ENCODE peak calls at places on chromosomes 12 and 14, in ten cellular contexts. Q is breast epithelium, Z is transverse colon, U is prostate gland, V is stomach, E is suprapubic skin, S is spleen, W is GM23338, K is HCT116, F is endothelial cell of umbilical vein. G is an unnamed sample.

GRCh38 chr12:51855586-51856428 is 7.3 kb upstream of the FIGNL2 start:
- DNase-seq in K (no peak), U (no peak), V (no peak), E (no peak), W (peak; percentile 97), Q (peak; percentile 60), F (peak; percentile 42), Z (no peak), S (no peak), G (no peak)

GRCh38 chr12:12376636-12377448 is 20.0 kb downstream of the BORCS5 start:
- DNase-seq in W (peak; percentile 92), Z (no peak), S (no peak), Q (no peak), K (peak; percentile 65), E (no peak), F (peak; percentile 73), V (no peak), U (peak; percentile 43), G (no peak)

GRCh38 chr12:107514887-107515445 is 170.6 kb upstream of the PWP1 start:
- DNase-seq in E (no peak), Q (no peak), W (no peak), U (no peak), F (no peak), Z (no peak), S (no peak), V (no peak), K (no peak), G (no peak)

GRCh38 chr14:99590746-99591555 is 13.1 kb downstream of the CCDC85C start:
- DNase-seq in Q (no peak), S (no peak), Z (no peak), W (no peak), K (no peak), E (no peak), V (no peak), F (peak; percentile 85), U (no peak), G (peak; percentile 70)

GRCh38 chr12:857611-858010 is 91.9 kb downstream of the RAD52 start:
- DNase-seq in Z (no peak), S (no peak), Q (no peak), F (no peak), W (no peak), K (no peak), U (no peak), V (no peak), E (no peak), G (no peak)

GRCh38 chr12:123055281-123055766 is 74.8 kb downstream of the ARL6IP4 start:
- DNase-seq in E (no peak), W (no peak), F (no peak), K (no peak), S (peak; percentile 22), Z (no peak), Q (no peak), U (no peak), V (no peak), G (no peak)

GRCh38 chr14:100386846-100387245 is 63.7 kb downstream of the SLC25A47 start:
- DNase-seq in W (no peak), F (no peak), U (no peak), Q (no peak), E (no peak), K (no peak), S (no peak), V (no peak), Z (no peak), G (no peak)

GRCh38 chr12:122141911-122142725 is 31.9 kb downstream of the IL31 start:
- DNase-seq in K (no peak), U (no peak), Q (no peak), W (no peak), V (no peak), F (no peak), S (no peak), Z (no peak), E (no peak), G (no peak)

GRCh38 chr12:75759842-75760260 is 248.4 kb upstream of the KRR1 start:
- DNase-seq in V (no peak), S (no peak), U (no peak), F (peak; percentile 12), Z (no peak), E (no peak), W (no peak), K (peak; percentile 76), Q (no peak), G (no peak)

GRCh38 chr12:26298785-26299621 is 103.6 kb downstream of the SSPN start:
- DNase-seq in F (peak; percentile 80), S (no peak), E (no peak), U (no peak), Q (no peak), V (no peak), K (no peak), W (peak; percentile 8), Z (no peak), G (peak; percentile 53)

GRCh38 chr14:92241966-92242365 is 81.0 kb upstream of the SLC24A4 start:
- DNase-seq in Q (no peak), U (no peak), K (no peak), W (no peak), V (no peak), S (no peak), F (no peak), Z (no peak), E (no peak), G (no peak)

GRCh38 chr12:57837779-57838562 is 8.6 kb downstream of the CTDSP2 start:
- DNase-seq in K (no peak), W (peak; percentile 79), Q (no peak), S (no peak), Z (no peak), E (no peak), F (peak; percentile 70), V (no peak), U (no peak), G (no peak)

GRCh38 chr12:57836442-57837375 is 9.8 kb downstream of the CTDSP2 start:
- DNase-seq in S (no peak), W (peak; percentile 84), Z (peak; percentile 71), V (peak; percentile 63), K (no peak), Q (peak; percentile 53), E (no peak), F (peak; percentile 85), U (peak; percentile 38), G (peak; percentile 89)

GRCh38 chr12:57839996-57840395 is 6.5 kb downstream of the CTDSP2 start:
- DNase-seq in U (no peak), S (no peak), V (no peak), E (no peak), K (no peak), F (no peak), Q (no peak), Z (no peak), W (no peak), G (no peak)

GRCh38 chr12:57840701-57841100 is 5.8 kb downstream of the CTDSP2 start:
- DNase-seq in E (no peak), Z (no peak), S (no peak), W (no peak), U (no peak), V (peak; percentile 52), Q (no peak), K (no peak), F (peak; percentile 43), G (no peak)

DNA sequence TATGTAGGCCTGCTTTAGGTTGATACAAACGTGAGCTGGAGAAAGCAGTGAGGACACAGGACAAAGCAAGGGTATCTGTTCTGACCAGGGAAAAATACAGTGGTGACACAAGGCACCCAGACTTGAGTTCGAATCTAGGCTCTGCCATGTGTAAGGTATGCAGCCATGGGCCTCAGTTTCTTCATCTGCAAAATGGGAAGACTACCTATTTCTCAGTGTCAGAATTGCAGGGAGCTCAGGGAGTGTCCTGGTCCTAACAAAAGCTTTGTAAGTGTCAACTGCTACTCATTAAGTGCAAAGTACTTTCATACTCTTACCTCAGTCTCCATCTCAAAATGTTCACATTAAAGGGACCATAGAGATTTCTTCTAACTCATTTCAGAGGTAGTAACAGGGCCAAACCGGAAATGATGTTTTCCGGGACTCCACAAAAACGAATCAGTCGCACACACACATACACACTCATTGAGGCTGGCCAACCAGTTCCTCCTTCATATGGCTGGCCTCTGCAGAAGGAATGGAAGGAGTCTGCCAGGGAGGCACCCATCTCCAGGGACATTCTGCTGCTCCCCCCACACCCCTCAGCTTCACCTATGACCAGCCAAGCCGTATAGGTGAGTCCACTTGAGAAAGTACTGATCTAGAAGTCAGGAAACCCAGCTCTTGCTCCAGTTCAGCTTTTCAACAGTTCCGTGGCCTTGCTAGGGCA is 7.8 kb downstream of the CTDSP2 start:
- DNase-seq in E (no peak), U (no peak), S (no peak), Z (no peak), Q (no peak), W (no peak), F (peak; percentile 76), K (no peak), V (no peak), G (no peak)
- H3K4me1 ChIP-seq in E (peaks cover 100% of the 10 kb centered on the region), U (peaks cover 61% of the 10 kb centered on the region), S (peaks cover 100% of the 10 kb centered on the region), Z (peaks cover 92% of the 10 kb centered on the region), Q (peaks cover 88% of the 10 kb centered on the region), W (peaks cover 94% of the 10 kb centered on the region), F (peaks cover 71% of the 10 kb centered on the region), K (peaks cover 20% of the 10 kb centered on the region), V (peaks cover 100% of the 10 kb centered on the region), G (peaks cover 100% of the 10 kb centered on the region)

DNA sequence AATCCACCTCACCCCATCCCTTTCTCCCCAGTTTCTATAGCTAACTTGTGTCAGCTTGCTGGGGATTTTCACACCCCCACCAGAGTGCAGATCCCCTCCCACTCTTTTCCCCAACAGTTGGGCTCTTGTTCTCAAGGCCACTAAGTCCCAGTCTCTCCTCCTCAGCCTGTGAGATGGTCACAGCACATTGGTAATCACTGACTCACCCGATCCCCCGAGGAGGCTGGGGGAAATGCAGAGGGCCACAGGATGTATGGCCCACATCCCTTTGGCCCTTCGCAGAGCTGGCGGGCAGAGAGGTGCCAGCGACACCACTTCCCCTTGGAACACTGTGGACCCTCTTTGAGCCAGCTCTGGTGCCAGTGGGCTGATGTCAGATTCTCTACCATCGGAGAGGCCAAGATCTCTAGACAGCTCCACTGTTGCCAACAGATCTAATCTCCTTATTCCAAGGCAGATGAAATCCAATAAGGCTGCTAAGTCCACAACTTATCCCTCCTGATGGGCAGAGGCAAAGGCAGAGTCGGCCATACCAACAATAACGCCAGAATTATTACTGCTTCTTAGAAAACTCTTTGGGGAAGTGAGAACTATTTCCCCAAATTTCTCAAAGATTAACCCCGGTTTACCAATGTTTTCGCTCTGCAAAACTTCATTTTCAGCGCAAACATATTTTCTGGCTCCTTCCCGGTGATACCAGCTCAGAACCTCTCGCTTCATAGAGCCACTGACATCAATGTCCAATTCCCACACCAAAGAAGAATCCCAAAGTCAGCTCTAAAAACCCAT is 1.5 kb downstream of the FMNL3 start:
- DNase-seq in Q (no peak), E (peak; percentile 76), U (no peak), Z (peak; percentile 30), W (peak; percentile 46), S (peak; percentile 79), V (no peak), F (peak; percentile 89), K (no peak), G (peak; percentile 69)
- TF ChIP-seq POLR2AphosphoS5 in Q (no peak), E (no peak), U (no peak), Z (no peak), W (no peak), S (peak; percentile 60), V (peak; percentile 26), F (peak; percentile 94), K (no peak), G (peak; percentile 15)

GRCh38 chr14:68884031-68885030 is 91.5 kb upstream of the ZFP36L1 start:
- DNase-seq in W (no peak), U (no peak), Q (no peak), F (peak; percentile 24), Z (peak; percentile 30), E (peak; percentile 71), V (no peak), S (no peak), K (peak; percentile 15), G (peak; percentile 93)
- H3K4me1 ChIP-seq in W (no peaks in the 10 kb centered on the region), U (no peaks in the 10 kb centered on the region), Q (no peaks in the 10 kb centered on the region), F (peaks cover 13% of the 10 kb centered on the region), Z (peaks cover 4% of the 10 kb centered on the region), E (no peaks in the 10 kb centered on the region), V (peaks cover 27% of the 10 kb centered on the region), S (no peaks in the 10 kb centered on the region), K (no peaks in the 10 kb centered on the region), G (peaks cover 76% of the 10 kb centered on the region)

GRCh38 chr14:98252819-98253218 is 1019.2 kb downstream of the BCL11B start:
- DNase-seq in K (no peak), F (no peak), V (no peak), E (no peak), S (no peak), Z (peak; percentile 47), Q (no peak), W (no peak), U (peak; percentile 23), G (no peak)
- TF ChIP-seq POLR2AphosphoS5 in K (no peak), F (no peak), V (no peak), E (no peak), S (no peak), Z (no peak), Q (no peak), W (no peak), U (no peak), G (no peak)